ENCODE peak calls at places on chromosomes 7 and 10, in six cellular contexts. A, E, P, V, B and D are unnamed samples.
A peak's percentile ranks its signal among the peaks of the same experiment; 100 is the strongest.

GRCh38 chr7:104857458-104858425 is 156.3 kb upstream of the KMT2E start:
- DNase-seq in E (no peak), V (no peak), B (no peak), A (no peak), P (no peak), D (no peak)

GRCh38 chr7:119482209-119482608 is 790.8 kb upstream of the KCND2 start:
- DNase-seq in A (peak; percentile 17), P (peak; percentile 4), E (peak; percentile 85), V (peak; percentile 13), B (no peak), D (peak; percentile 21)

GRCh38 chr7:21064698-21065648 is 278.3 kb upstream of the SP8 start:
- DNase-seq in A (no peak), V (no peak), P (no peak), B (no peak), E (no peak), D (no peak)

GRCh38 chr10:26067680-26068079 is 133.7 kb downstream of the MYO3A start:
- DNase-seq in P (no peak), B (no peak), V (no peak), E (no peak), A (no peak), D (no peak)

GRCh38 chr10:20059084-20059835 is 243.0 kb downstream of the PLXDC2 start:
- DNase-seq in P (peak; percentile 70), A (no peak), V (no peak), B (peak; percentile 20), E (no peak), D (no peak)

GRCh38 chr10:110455440-110455839 is 42.3 kb upstream of the DUSP5 start:
- DNase-seq in E (peak; percentile 24), B (no peak), P (no peak), A (no peak), V (no peak), D (no peak)

GRCh38 chr10:110162749-110163148 is 44.7 kb upstream of the MXI1 start:
- DNase-seq in A (no peak), V (no peak), E (peak; percentile 75), B (no peak), P (no peak), D (no peak)

GRCh38 chr7:46752881-46753366 is 829.0 kb downstream of the TNS3 start:
- DNase-seq in P (peak; percentile 82), E (no peak), B (peak; percentile 77), A (no peak), V (peak; percentile 90), D (peak; percentile 80)

GRCh38 chr7:124072603-124073324 is 39.9 kb upstream of the TMEM229A start:
- DNase-seq in E (no peak), V (peak; percentile 52), P (peak; percentile 98), B (peak; percentile 90), A (no peak), D (peak; percentile 65)

GRCh38 chr10:58475322-58476277 is 37.1 kb upstream of the BICC1 start:
- DNase-seq in V (peak; percentile 83), P (peak; percentile 39), A (no peak), E (no peak), B (peak; percentile 67), D (peak; percentile 77)

GRCh38 chr7:79361214-79361613 is 92.3 kb downstream of the MAGI2 start:
- DNase-seq in P (no peak), B (no peak), V (no peak), A (no peak), E (peak; percentile 61), D (no peak)

GRCh38 chr10:100827819-100828743 is 82.7 kb downstream of the PAX2 start:
- DNase-seq in E (peak; percentile 89), V (peak; percentile 64), P (no peak), A (peak; percentile 62), B (no peak), D (peak; percentile 40)

GRCh38 chr10:52376665-52377354 is 62.7 kb downstream of the DKK1 start:
- DNase-seq in B (no peak), V (no peak), A (no peak), P (no peak), E (no peak), D (no peak)

DNA sequence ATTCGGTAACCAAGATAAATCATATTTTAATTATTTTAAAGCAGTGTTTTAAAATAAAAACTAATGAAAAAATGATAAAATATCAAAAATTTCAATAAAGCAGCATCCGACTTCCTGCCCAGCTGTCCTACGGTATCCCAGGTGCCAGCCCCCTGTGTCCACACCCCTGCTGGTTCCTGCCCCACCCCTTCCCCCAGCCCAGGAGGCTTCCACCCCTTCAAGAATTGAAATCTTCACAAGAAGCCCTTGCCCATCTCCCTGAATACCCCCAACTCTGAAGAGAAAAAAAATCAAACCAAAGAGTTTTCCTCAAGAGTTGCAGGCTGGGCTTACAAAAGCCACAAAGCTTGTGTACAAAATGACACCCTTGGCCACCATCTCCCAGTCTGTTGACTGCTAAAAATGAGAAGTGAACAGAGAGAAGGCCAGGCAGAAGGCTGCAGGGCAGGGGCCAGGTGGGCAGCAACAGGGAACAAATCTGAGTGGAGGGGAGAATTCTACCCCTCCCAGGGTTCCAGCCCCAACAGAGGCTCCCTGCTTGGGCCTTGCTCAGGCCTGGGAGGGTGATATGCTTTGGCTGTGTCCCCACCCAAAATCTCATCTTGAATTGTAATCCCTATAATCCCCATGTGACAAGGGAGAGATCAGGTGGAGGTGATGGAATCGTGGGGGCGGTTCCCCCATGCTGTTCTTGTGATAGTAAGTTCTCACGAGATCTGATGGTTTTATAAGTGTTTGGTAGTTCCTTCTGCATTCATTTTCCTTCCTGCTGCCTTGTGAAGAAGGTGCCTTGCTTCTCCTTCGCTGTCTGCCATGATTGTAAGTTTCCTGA is 14.5 kb downstream of the GPRIN2 start:
- DNase-seq in V (no peak), E (peak; percentile 72), A (no peak), P (no peak), B (no peak), D (no peak)
- H3K4me3 ChIP-seq in V (no peak overlapping the region), E (peak overlapping the region; percentile 59), A (no peak overlapping the region), P (no peak overlapping the region), B (no peak overlapping the region), D (no peak overlapping the region)

GRCh38 chr10:104326991-104327610 is 11.2 kb downstream of the ITPRIP start:
- DNase-seq in V (no peak), B (no peak), A (no peak), E (peak; percentile 23), P (peak; percentile 8), D (no peak)
- H3K9ac ChIP-seq in V (peak overlapping the region; percentile 99), B (no peak overlapping the region), A (no peak overlapping the region), E (no peak overlapping the region), P (no peak overlapping the region), D (peak overlapping the region; percentile 83)

DNA sequence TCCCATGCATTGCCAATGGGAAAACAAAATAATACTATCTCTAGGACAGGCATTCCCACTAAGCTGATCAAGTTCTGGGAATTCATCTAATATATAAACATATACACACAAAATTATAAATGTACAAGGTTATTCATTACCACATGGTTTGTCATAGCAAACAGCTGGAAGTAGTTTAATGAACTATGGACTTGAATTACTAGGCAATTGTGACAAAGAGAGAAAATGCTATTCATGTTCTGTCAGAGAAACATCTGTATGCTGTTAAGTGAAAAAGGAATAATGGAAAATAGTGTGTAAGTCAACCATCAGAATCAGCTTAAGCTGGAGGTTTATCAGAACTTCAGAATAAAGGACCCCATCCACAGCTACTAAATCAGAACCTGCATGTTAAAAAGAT is 2.8 kb downstream of the ZNF248 start:
- DNase-seq in A (no peak), E (no peak), P (no peak), B (no peak), V (peak; percentile 63), D (peak; percentile 76)
- H3K9me3 ChIP-seq in A (no peaks in the 10 kb centered on the region), E (peaks cover 13% of the 10 kb centered on the region), P (no peaks in the 10 kb centered on the region), B (no peaks in the 10 kb centered on the region), V (no peaks in the 10 kb centered on the region), D (no peaks in the 10 kb centered on the region)

GRCh38 chr10:127534511-127534910 is 14.6 kb upstream of the NPS start:
- DNase-seq in B (no peak), A (no peak), E (no peak), P (no peak), V (no peak), D (no peak)
- H3K4me3 ChIP-seq in B (no peak overlapping the region), A (peak overlapping the region; percentile 24), E (no peak overlapping the region), P (no peak overlapping the region), V (no peak overlapping the region), D (no peak overlapping the region)

DNA sequence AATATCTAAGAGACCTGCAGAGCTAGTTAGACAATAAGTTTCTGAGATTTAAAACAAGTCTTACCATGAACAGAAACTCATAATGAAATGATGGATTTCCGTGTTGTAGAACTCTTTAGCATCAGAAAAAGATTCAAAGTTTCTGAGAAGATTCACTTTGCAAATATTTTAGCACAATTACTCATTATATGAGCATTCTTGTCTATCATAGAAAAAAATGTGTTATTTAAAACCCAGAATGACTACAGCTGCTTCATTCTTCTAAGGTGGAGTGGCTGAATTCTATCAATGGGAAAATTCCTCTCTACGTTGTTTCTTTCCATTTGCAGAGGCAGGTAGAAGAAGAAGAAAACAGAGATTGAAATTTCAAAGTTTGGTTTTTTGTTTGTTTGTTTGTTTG is 21.0 kb upstream of the RALA start:
- DNase-seq in A (no peak), V (peak; percentile 64), P (no peak), E (no peak), B (peak; percentile 43), D (no peak)
- H3K9ac ChIP-seq in A (no peak overlapping the region), V (no peak overlapping the region), P (no peak overlapping the region), E (no peak overlapping the region), B (no peak overlapping the region), D (no peak overlapping the region)